ENCODE peak calls at places on chromosome 22, in four cellular contexts. One of them, this sample, is unnamed.

GRCh38 chr22:21026783-21027692 is 5.3 kb downstream of the SLC7A4 start:
- DNase-seq in WTC11: no peak
- DNase-seq in H1: no peak
- DNase-seq in K562: no peak
- DNase-seq in this sample: no peak

GRCh38 chr22:50242406-50242949 is 2.3 kb downstream of the TUBGCP6 start:
- DNase-seq in K562: no peak
- DNase-seq in H1: no peak
- DNase-seq in WTC11: no peak
- DNase-seq in this sample: no peak

GRCh38 chr22:20438066-20438677 is 547 bp upstream of the SCARF2 start:
- DNase-seq in H1: no peak
- DNase-seq in K562: no peak
- DNase-seq in WTC11: peak
- DNase-seq in this sample: no peak

GRCh38 chr22:19942071-19942885 is 660 bp upstream of the TXNRD2 start:
- DNase-seq in K562: peak
- DNase-seq in WTC11: no peak
- DNase-seq in H1: no peak
- DNase-seq in this sample: peak

GRCh38 chr22:24775769-24776492 is 1.4 kb upstream of the PIWIL3 start:
- DNase-seq in H1: no peak
- DNase-seq in WTC11: no peak
- DNase-seq in K562: no peak
- DNase-seq in this sample: no peak

GRCh38 chr22:49775191-49776052 is 52.3 kb downstream of the BRD1 start:
- DNase-seq in H1: no peak
- DNase-seq in WTC11: no peak
- DNase-seq in K562: no peak
- DNase-seq in this sample: no peak

GRCh38 chr22:19759994-19760651 is 455 bp upstream of the TBX1 start:
- DNase-seq in WTC11: no peak
- DNase-seq in K562: no peak
- DNase-seq in H1: no peak
- DNase-seq in this sample: peak

GRCh38 chr22:49479566-49479965 is 348.1 kb downstream of the BRD1 start:
- DNase-seq in WTC11: no peak
- DNase-seq in K562: no peak
- DNase-seq in H1: no peak
- DNase-seq in this sample: no peak

GRCh38 chr22:20551805-20552449 is 44.5 kb downstream of the MED15 start:
- DNase-seq in H1: no peak
- DNase-seq in K562: no peak
- DNase-seq in WTC11: no peak
- DNase-seq in this sample: no peak

GRCh38 chr22:24106385-24107381 is 74.6 kb upstream of the SUSD2 start:
- DNase-seq in H1: no peak
- DNase-seq in WTC11: peak
- DNase-seq in K562: no peak
- DNase-seq in this sample: no peak

GRCh38 chr22:47333625-47334024 is 571.2 kb downstream of the TBC1D22A start:
- DNase-seq in H1: no peak
- DNase-seq in WTC11: no peak
- DNase-seq in K562: no peak
- DNase-seq in this sample: no peak

GRCh38 chr22:33519140-33519973 is 400.9 kb downstream of the LARGE1 start:
- DNase-seq in H1: no peak
- DNase-seq in K562: peak
- DNase-seq in WTC11: peak
- DNase-seq in this sample: peak
- TF ChIP-seq TEAD4 in H1: no peak
- TF ChIP-seq TEAD4 in K562: no peak
- TF ChIP-seq TEAD4 in WTC11: no peak
- TF ChIP-seq TEAD4 in this sample: no peak

GRCh38 chr22:28989035-28989464 is 72.6 kb downstream of the C22orf31 start:
- DNase-seq in H1: no peak
- DNase-seq in WTC11: peak
- DNase-seq in K562: no peak
- DNase-seq in this sample: no peak
- TF ChIP-seq TEAD4 in H1: no peak
- TF ChIP-seq TEAD4 in WTC11: no peak
- TF ChIP-seq TEAD4 in K562: no peak
- TF ChIP-seq TEAD4 in this sample: no peak

GRCh38 chr22:26480611-26480932 is 3.0 kb downstream of the HPS4 start:
- DNase-seq in K562: no peak
- DNase-seq in WTC11: no peak
- DNase-seq in H1: no peak
- DNase-seq in this sample: no peak
- TF ChIP-seq TEAD4 in K562: no peak
- TF ChIP-seq TEAD4 in WTC11: no peak
- TF ChIP-seq TEAD4 in H1: no peak
- TF ChIP-seq TEAD4 in this sample: no peak

GRCh38 chr22:33247758-33248157 is 189.6 kb upstream of the SYN3 start:
- DNase-seq in K562: no peak
- DNase-seq in H1: no peak
- DNase-seq in WTC11: no peak
- DNase-seq in this sample: no peak

DNA sequence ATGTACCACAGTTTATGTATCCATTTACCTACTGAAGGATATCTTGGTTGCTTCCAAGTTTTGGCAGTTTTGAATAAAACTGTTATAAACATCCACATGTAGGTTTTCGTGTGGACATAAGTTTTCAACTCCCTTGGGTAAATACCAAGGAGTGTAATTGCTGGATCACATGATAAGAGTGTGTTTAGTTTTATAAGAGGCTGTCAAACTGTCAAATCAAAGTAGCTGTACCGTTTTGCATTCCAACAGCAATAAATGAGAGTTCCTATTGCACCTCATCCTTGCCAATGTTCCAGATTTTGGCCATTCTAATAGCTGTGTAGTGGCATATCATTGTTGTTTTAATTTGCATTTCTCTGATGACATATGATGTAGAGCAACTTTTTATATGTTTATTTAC is 190.7 kb upstream of the SYN3 start:
- DNase-seq in WTC11: no peak
- DNase-seq in H1: no peak
- DNase-seq in K562: no peak
- DNase-seq in this sample: no peak
- TF ChIP-seq TEAD4 in WTC11: no peak
- TF ChIP-seq TEAD4 in H1: no peak
- TF ChIP-seq TEAD4 in K562: no peak
- TF ChIP-seq TEAD4 in this sample: no peak

GRCh38 chr22:44309647-44310046 is 3.1 kb downstream of the SHISAL1 start:
- DNase-seq in WTC11: no peak
- DNase-seq in K562: no peak
- DNase-seq in H1: no peak
- DNase-seq in this sample: no peak

GRCh38 chr22:44311855-44312170 is 938 bp downstream of the SHISAL1 start:
- DNase-seq in WTC11: no peak
- DNase-seq in H1: no peak
- DNase-seq in K562: no peak
- DNase-seq in this sample: no peak

GRCh38 chr22:44311104-44311854 is 1.5 kb downstream of the SHISAL1 start:
- DNase-seq in K562: no peak
- DNase-seq in H1: no peak
- DNase-seq in WTC11: no peak
- DNase-seq in this sample: no peak

GRCh38 chr22:44307509-44308169 is 5.1 kb downstream of the SHISAL1 start:
- DNase-seq in K562: no peak
- DNase-seq in WTC11: no peak
- DNase-seq in H1: no peak
- DNase-seq in this sample: no peak

DNA sequence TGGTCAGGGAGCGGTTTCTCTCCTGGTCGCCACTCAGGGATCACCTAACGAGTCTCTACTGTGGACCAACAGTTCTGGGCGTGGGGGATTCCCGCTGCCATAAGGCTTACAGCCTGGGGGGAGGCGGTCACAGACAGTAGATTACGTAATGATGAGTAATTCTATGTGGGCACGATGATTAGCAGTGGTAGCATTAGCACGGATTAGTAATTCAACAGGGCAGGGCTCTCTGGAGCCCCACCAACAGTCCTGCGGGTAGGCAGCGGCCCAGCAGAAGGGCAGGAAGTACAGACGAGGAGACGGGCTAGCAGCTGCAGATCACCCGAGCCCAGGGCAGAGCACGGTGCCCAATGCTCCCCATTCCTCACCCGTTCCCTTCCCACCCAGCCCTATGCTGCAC is 3.6 kb downstream of the SHISAL1 start:
- DNase-seq in H1: no peak
- DNase-seq in K562: no peak
- DNase-seq in WTC11: no peak
- DNase-seq in this sample: no peak
- TF ChIP-seq TEAD4 in H1: no peak
- TF ChIP-seq TEAD4 in K562: no peak
- TF ChIP-seq TEAD4 in WTC11: no peak
- TF ChIP-seq TEAD4 in this sample: no peak

GRCh38 chr22:37488337-37489135 is 2.4 kb upstream of the MFNG start:
- DNase-seq in WTC11: no peak
- DNase-seq in H1: no peak
- DNase-seq in K562: no peak
- DNase-seq in this sample: no peak

GRCh38 chr22:37485714-37486223 is 415 bp downstream of the MFNG start:
- DNase-seq in H1: no peak
- DNase-seq in WTC11: no peak
- DNase-seq in K562: no peak
- DNase-seq in this sample: no peak

GRCh38 chr22:37487559-37487958 is 1.4 kb upstream of the MFNG start:
- DNase-seq in K562: no peak
- DNase-seq in H1: no peak
- DNase-seq in WTC11: no peak
- DNase-seq in this sample: no peak

GRCh38 chr22:37486224-37486845 is at the start of gene MFNG:
- DNase-seq in H1: no peak
- DNase-seq in K562: peak
- DNase-seq in WTC11: peak
- DNase-seq in this sample: peak

GRCh38 chr22:37487129-37487528 is 945 bp upstream of the MFNG start:
- DNase-seq in H1: no peak
- DNase-seq in WTC11: no peak
- DNase-seq in K562: no peak
- DNase-seq in this sample: no peak
- TF ChIP-seq TEAD4 in H1: no peak
- TF ChIP-seq TEAD4 in WTC11: no peak
- TF ChIP-seq TEAD4 in K562: no peak
- TF ChIP-seq TEAD4 in this sample: no peak

DNA sequence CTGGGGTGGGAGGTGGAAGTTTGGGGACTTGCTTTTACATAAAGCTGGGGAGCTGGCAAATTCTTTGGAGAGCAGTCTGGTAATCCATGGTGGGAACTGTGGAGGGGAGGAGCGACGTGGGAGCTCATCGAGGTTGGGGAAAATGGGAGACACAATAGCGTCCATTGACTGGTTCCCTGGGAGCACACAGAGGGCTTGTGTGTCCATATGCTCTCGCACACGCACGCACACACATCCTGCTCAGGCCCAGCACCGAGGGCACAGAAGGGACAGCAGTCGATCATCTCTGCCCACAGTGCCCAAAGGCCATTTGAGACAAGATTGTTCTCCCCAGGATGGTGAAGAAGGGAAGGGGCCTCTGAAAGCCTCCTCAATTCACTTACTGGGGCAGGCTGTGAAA is 53.7 kb downstream of the FBXO7 start:
- DNase-seq in H1: no peak
- DNase-seq in WTC11: no peak
- DNase-seq in K562: no peak
- DNase-seq in this sample: no peak
- TF ChIP-seq TEAD4 in H1: no peak
- TF ChIP-seq TEAD4 in WTC11: no peak
- TF ChIP-seq TEAD4 in K562: no peak
- TF ChIP-seq TEAD4 in this sample: no peak

GRCh38 chr22:22578702-22579424 is 19.8 kb upstream of the PRAME start:
- DNase-seq in H1: no peak
- DNase-seq in WTC11: no peak
- DNase-seq in K562: peak
- DNase-seq in this sample: no peak
- TF ChIP-seq TEAD4 in H1: no peak
- TF ChIP-seq TEAD4 in WTC11: no peak
- TF ChIP-seq TEAD4 in K562: no peak
- TF ChIP-seq TEAD4 in this sample: no peak

DNA sequence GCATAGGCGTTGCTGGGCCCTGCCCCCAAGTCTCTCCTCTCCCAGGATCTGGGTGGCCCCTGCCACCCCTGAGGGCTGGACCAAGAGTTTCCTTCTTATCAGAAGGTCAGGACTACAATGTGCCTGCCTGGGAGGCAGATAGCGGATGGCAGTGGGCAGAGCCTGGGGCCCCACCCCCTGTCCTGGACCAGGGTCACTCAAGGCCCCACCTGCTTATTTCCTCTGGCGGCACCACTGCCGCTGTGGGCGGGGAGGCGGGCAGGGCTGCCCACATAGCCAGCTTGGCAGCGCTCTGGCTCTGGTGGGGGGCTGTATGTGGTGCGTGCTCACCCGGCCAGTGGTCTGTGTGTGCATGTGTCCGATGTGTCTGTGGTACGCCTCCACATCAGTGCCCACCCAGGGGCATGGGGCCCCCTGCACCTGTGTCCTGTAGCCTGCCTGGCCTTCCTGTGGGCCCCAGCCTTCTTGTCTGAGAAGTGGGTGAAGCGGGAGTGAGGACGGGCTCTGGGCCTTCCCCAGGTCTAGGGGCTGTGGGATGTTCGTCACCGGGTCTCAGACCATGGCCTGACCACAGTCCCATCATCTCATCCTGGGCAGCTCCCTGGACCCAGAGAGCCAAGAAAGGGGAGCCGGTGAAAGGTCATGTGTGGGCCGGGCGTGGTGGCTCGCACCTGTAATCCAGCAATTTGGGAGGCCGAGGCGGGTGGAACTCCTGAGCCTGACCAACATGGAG is 3.0 kb downstream of the GAS2L1 start:
- DNase-seq in H1: no peak
- DNase-seq in K562: no peak
- DNase-seq in WTC11: no peak
- DNase-seq in this sample: peak
- TF ChIP-seq TEAD4 in H1: no peak
- TF ChIP-seq TEAD4 in K562: no peak
- TF ChIP-seq TEAD4 in WTC11: no peak
- TF ChIP-seq TEAD4 in this sample: no peak

GRCh38 chr22:39306456-39307361 is 12.7 kb downstream of the RPL3 start:
- DNase-seq in H1: no peak
- DNase-seq in WTC11: peak
- DNase-seq in K562: peak
- DNase-seq in this sample: peak
- TF ChIP-seq TEAD4 in H1: no peak
- TF ChIP-seq TEAD4 in WTC11: no peak
- TF ChIP-seq TEAD4 in K562: no peak
- TF ChIP-seq TEAD4 in this sample: no peak

This sample was measured in SK-N-SH.